ENCODE peak calls at places on chromosomes 4 and X, in eight cellular contexts. Q is activated CD8-positive, alpha-beta T cell treated with anti-CD3 and anti-CD28 coated beads for 36 hours; S is NCI-H524 treated with DMSO at 0.1 percent for 48 hours; J is B cell; W is stimulated activated CD4-positive, alpha-beta T cell treated with anti-CD3 and anti-CD28 coated beads, Interleukin-2, amount 100 ng/mL, for 48 hours; Y is astrocyte of the spinal cord; D is RPMI7951; I is endodermal cell. M is an unnamed sample.

GRCh38 chr4:633976-634598 is 8.7 kb downstream of the PDE6B start:
- DNase-seq in Q (no peak), D (no peak), S (no peak), W (no peak), Y (no peak), J (no peak), I (peak; percentile 50), M (no peak)

GRCh38 chr4:137124278-137124932 is 407.9 kb downstream of the PCDH18 start:
- DNase-seq in Y (peak; percentile 73), D (peak; percentile 49), W (no peak), I (no peak), S (peak; percentile 23), J (no peak), Q (no peak), M (peak; percentile 68)

GRCh38 chr4:76570141-76570989 is 135.3 kb downstream of the SHROOM3 start:
- DNase-seq in Y (peak; percentile 78), S (no peak), D (peak; percentile 51), I (no peak), W (no peak), Q (no peak), J (no peak), M (peak; percentile 75)

GRCh38 chr4:108850407-108850709 is 87.5 kb upstream of the ETNPPL start:
- DNase-seq in Q (no peak), Y (no peak), S (no peak), I (no peak), D (peak; percentile 24), J (no peak), W (no peak), M (no peak)

GRCh38 chr4:6493668-6494304 is 21.4 kb upstream of the PPP2R2C start:
- DNase-seq in Q (no peak), D (peak; percentile 12), I (peak; percentile 67), J (no peak), S (no peak), W (no peak), Y (no peak), M (peak; percentile 52)

GRCh38 chr4:147325566-147325965 is 155.3 kb upstream of the EDNRA start:
- DNase-seq in I (no peak), W (no peak), J (no peak), D (no peak), Q (no peak), Y (peak; percentile 32), S (no peak), M (no peak)

GRCh38 chr4:1233641-1234277 is 15.2 kb downstream of the CTBP1 start:
- DNase-seq in Y (peak; percentile 39), W (no peak), Q (no peak), D (no peak), I (no peak), J (no peak), S (no peak), M (peak; percentile 45)

GRCh38 chr4:1053080-1053661 is 41.7 kb downstream of the FGFRL1 start:
- DNase-seq in I (peak; percentile 44), D (no peak), Q (no peak), Y (no peak), W (no peak), J (no peak), S (no peak), M (no peak)

GRCh38 chr4:15132739-15133138 is 130.5 kb downstream of the CPEB2 start:
- DNase-seq in Y (no peak), I (no peak), D (peak; percentile 54), W (no peak), S (no peak), Q (no peak), J (no peak), M (no peak)

GRCh38 chrX:109600114-109600710 is 24.8 kb downstream of the KCNE5 start:
- DNase-seq in Y (peak; percentile 33), S (peak; percentile 79), J (no peak), Q (no peak), I (peak; percentile 62), D (peak; percentile 10), W (no peak), M (peak; percentile 66)

GRCh38 chr4:78876568-78877320 is 62.5 kb downstream of the PAQR3 start:
- DNase-seq in Y (no peak), D (no peak), W (no peak), S (no peak), J (no peak), Q (no peak), I (no peak), M (no peak)

GRCh38 chr4:2259541-2260267 is 2.2 kb downstream of the MXD4 start:
- DNase-seq in S (no peak), Y (no peak), D (no peak), W (no peak), Q (peak; percentile 0), J (no peak), I (peak; percentile 39), M (no peak)

GRCh38 chr4:33062155-33062554 is 2342.0 kb downstream of the PCDH7 start:
- DNase-seq in D (no peak), W (no peak), Y (no peak), Q (no peak), I (no peak), S (no peak), J (no peak), M (no peak)

GRCh38 chrX:154605566-154605965 is 13.5 kb downstream of the CTAG1B start:
- DNase-seq in S (no peak), Y (no peak), J (no peak), W (no peak), Q (no peak), I (no peak), D (no peak), M (no peak)

GRCh38 chr4:127143460-127144190 is 489.1 kb upstream of the INTU start:
- DNase-seq in D (peak; percentile 15), J (no peak), Y (peak; percentile 70), W (no peak), S (no peak), I (no peak), Q (no peak), M (peak; percentile 74)

GRCh38 chr4:161256716-161257115 is 907.1 kb downstream of the FSTL5 start:
- DNase-seq in W (no peak), I (peak; percentile 58), Q (no peak), J (no peak), D (peak; percentile 5), Y (no peak), S (no peak), M (peak; percentile 14)

GRCh38 chrX:118534716-118535493 is 39.3 kb downstream of the DOCK11 start:
- DNase-seq in Q (no peak), I (no peak), Y (peak; percentile 55), S (peak; percentile 91), W (no peak), D (no peak), J (no peak), M (peak; percentile 46)

GRCh38 chr4:77586953-77587383 is 18.7 kb upstream of the CXCL13 start:
- DNase-seq in D (peak; percentile 70), Y (no peak), S (no peak), J (peak; percentile 59), I (no peak), W (peak; percentile 46), Q (peak; percentile 90), M (peak; percentile 53)

GRCh38 chrX:33336783-33337182 is 125.4 kb upstream of the DMD start:
- DNase-seq in Q (no peak), Y (peak; percentile 8), I (peak; percentile 62), S (no peak), W (no peak), D (no peak), J (no peak), M (peak; percentile 19)

GRCh38 chrX:103773445-103773844 is 3.2 kb upstream of the PLP1 start:
- DNase-seq in J (no peak), Q (no peak), D (no peak), Y (no peak), W (no peak), I (no peak), S (no peak), M (no peak)

GRCh38 chrX:19334945-19335626 is 8.6 kb upstream of the PDHA1 start:
- DNase-seq in J (peak; percentile 20), Y (peak; percentile 28), D (peak; percentile 24), I (peak; percentile 70), Q (peak; percentile 54), W (no peak), S (no peak), M (peak; percentile 11)

GRCh38 chr4:168854216-168854921 is 155.7 kb downstream of the CBR4 start:
- DNase-seq in J (no peak), Q (no peak), S (no peak), Y (no peak), W (no peak), I (no peak), D (no peak), M (no peak)

GRCh38 chrX:39931554-39932282 is 166.0 kb downstream of the BCOR start:
- DNase-seq in Q (no peak), J (no peak), W (no peak), Y (no peak), D (no peak), I (no peak), S (no peak), M (no peak)

GRCh38 chr4:175280153-175280552 is 362.0 kb downstream of the ADAM29 start:
- DNase-seq in Y (no peak), I (no peak), Q (no peak), W (no peak), S (no peak), D (no peak), J (no peak), M (no peak)

GRCh38 chr4:73704314-73705055 is 35.9 kb upstream of the CXCL8 start:
- DNase-seq in S (no peak), I (no peak), Q (peak; percentile 1), D (peak; percentile 98), Y (peak; percentile 99), J (no peak), W (no peak), M (peak; percentile 94)

GRCh38 chr4:145614235-145614615 is 5.0 kb upstream of the MMAA start:
- DNase-seq in W (no peak), Y (no peak), J (no peak), I (no peak), D (no peak), Q (no peak), S (no peak), M (no peak)

GRCh38 chr4:123986268-123986798 is 589.7 kb downstream of the SPRY1 start:
- DNase-seq in J (no peak), Y (peak; percentile 96), Q (no peak), W (no peak), D (peak; percentile 73), S (no peak), I (no peak), M (peak; percentile 90)

GRCh38 chrX:267771-268261 is 13.4 kb upstream of the PLCXD1 start:
- DNase-seq in Y (no peak), W (no peak), Q (no peak), I (peak; percentile 75), J (no peak), S (no peak), D (no peak), M (no peak)

GRCh38 chr4:3322059-3322550 is 29.3 kb downstream of the RGS12 start:
- DNase-seq in S (no peak), D (no peak), W (no peak), J (no peak), I (peak; percentile 45), Q (no peak), Y (peak; percentile 46), M (peak; percentile 78)

GRCh38 chr4:99679204-99679603 is 21.6 kb upstream of the C4orf54 start:
- DNase-seq in Q (no peak), I (no peak), D (peak; percentile 41), W (no peak), S (peak; percentile 32), Y (no peak), J (no peak), M (peak; percentile 74)

GRCh38 chr4:1043658-1044468 is 32.4 kb downstream of the FGFRL1 start:
- DNase-seq in Q (peak; percentile 68), S (no peak), Y (peak; percentile 99), D (peak; percentile 98), I (peak; percentile 94), J (no peak), W (peak; percentile 25), M (peak; percentile 99)

M was measured in astrocyte of the hippocampus.